ENCODE peak calls at places on chromosomes 5 and 9, in seven cellular contexts. One of them, this sample, is unnamed.

GRCh38 chr5:43041669-43042175 is 1.6 kb upstream of the ANXA2R start:
- DNase-seq in ascending aorta: peak
- DNase-seq in vagina: no peak
- DNase-seq in fibroblast of lung: peak
- DNase-seq in neural progenitor cell: no peak
- DNase-seq in IMR-90: peak
- DNase-seq in tibial nerve: no peak
- DNase-seq in this sample: peak

GRCh38 chr9:128703616-128704355 is 1.5 kb downstream of the PKN3 start:
- DNase-seq in fibroblast of lung: no peak
- DNase-seq in vagina: no peak
- DNase-seq in ascending aorta: no peak
- DNase-seq in neural progenitor cell: no peak
- DNase-seq in IMR-90: no peak
- DNase-seq in tibial nerve: no peak
- DNase-seq in this sample: no peak

GRCh38 chr9:100489836-100490235 is 16.9 kb downstream of the TMEFF1 start:
- DNase-seq in tibial nerve: no peak
- DNase-seq in ascending aorta: no peak
- DNase-seq in IMR-90: no peak
- DNase-seq in neural progenitor cell: no peak
- DNase-seq in fibroblast of lung: no peak
- DNase-seq in vagina: no peak
- DNase-seq in this sample: no peak

GRCh38 chr9:117044241-117044640 is 357.1 kb downstream of the TRIM32 start:
- DNase-seq in ascending aorta: no peak
- DNase-seq in vagina: no peak
- DNase-seq in fibroblast of lung: no peak
- DNase-seq in IMR-90: no peak
- DNase-seq in neural progenitor cell: peak
- DNase-seq in tibial nerve: no peak
- DNase-seq in this sample: no peak

GRCh38 chr5:108521841-108522506 is 140.1 kb upstream of the FBXL17 start:
- DNase-seq in neural progenitor cell: peak
- DNase-seq in ascending aorta: no peak
- DNase-seq in fibroblast of lung: peak
- DNase-seq in vagina: no peak
- DNase-seq in IMR-90: peak
- DNase-seq in tibial nerve: peak
- DNase-seq in this sample: peak

GRCh38 chr5:111559680-111560079 is 47.3 kb upstream of the STARD4 start:
- DNase-seq in vagina: no peak
- DNase-seq in IMR-90: no peak
- DNase-seq in ascending aorta: no peak
- DNase-seq in neural progenitor cell: no peak
- DNase-seq in tibial nerve: no peak
- DNase-seq in fibroblast of lung: no peak
- DNase-seq in this sample: no peak

GRCh38 chr9:84781431-84781830 is 111.9 kb downstream of the NTRK2 start:
- DNase-seq in IMR-90: no peak
- DNase-seq in vagina: no peak
- DNase-seq in tibial nerve: peak
- DNase-seq in ascending aorta: no peak
- DNase-seq in fibroblast of lung: peak
- DNase-seq in neural progenitor cell: peak
- DNase-seq in this sample: no peak

GRCh38 chr5:97629281-97629680 is 446.2 kb upstream of the RIOK2 start:
- DNase-seq in tibial nerve: peak
- DNase-seq in neural progenitor cell: no peak
- DNase-seq in IMR-90: peak
- DNase-seq in ascending aorta: peak
- DNase-seq in vagina: no peak
- DNase-seq in fibroblast of lung: peak
- DNase-seq in this sample: no peak

GRCh38 chr9:134623408-134624066 is 18.1 kb upstream of the COL5A1 start:
- DNase-seq in vagina: no peak
- DNase-seq in ascending aorta: peak
- DNase-seq in fibroblast of lung: peak
- DNase-seq in neural progenitor cell: no peak
- DNase-seq in IMR-90: no peak
- DNase-seq in tibial nerve: no peak
- DNase-seq in this sample: no peak

GRCh38 chr5:14185336-14186131 is 42.4 kb downstream of the TRIO start:
- DNase-seq in ascending aorta: no peak
- DNase-seq in vagina: no peak
- DNase-seq in neural progenitor cell: no peak
- DNase-seq in tibial nerve: no peak
- DNase-seq in IMR-90: peak
- DNase-seq in fibroblast of lung: peak
- DNase-seq in this sample: peak

GRCh38 chr5:3194141-3194540 is 401.5 kb upstream of the IRX1 start:
- DNase-seq in vagina: no peak
- DNase-seq in IMR-90: no peak
- DNase-seq in neural progenitor cell: no peak
- DNase-seq in tibial nerve: no peak
- DNase-seq in fibroblast of lung: no peak
- DNase-seq in ascending aorta: no peak
- DNase-seq in this sample: no peak

GRCh38 chr9:120950421-120951388 is 24.1 kb upstream of the TRAF1 start:
- DNase-seq in IMR-90: no peak
- DNase-seq in vagina: no peak
- DNase-seq in tibial nerve: no peak
- DNase-seq in ascending aorta: peak
- DNase-seq in neural progenitor cell: no peak
- DNase-seq in fibroblast of lung: no peak
- DNase-seq in this sample: no peak

GRCh38 chr9:69675563-69675962 is 3.4 kb upstream of the APBA1 start:
- DNase-seq in neural progenitor cell: no peak
- DNase-seq in fibroblast of lung: no peak
- DNase-seq in ascending aorta: no peak
- DNase-seq in vagina: no peak
- DNase-seq in IMR-90: no peak
- DNase-seq in tibial nerve: no peak
- DNase-seq in this sample: no peak

GRCh38 chr5:172685036-172685435 is 44.0 kb downstream of the NEURL1B start:
- DNase-seq in IMR-90: no peak
- DNase-seq in neural progenitor cell: no peak
- DNase-seq in vagina: no peak
- DNase-seq in ascending aorta: no peak
- DNase-seq in tibial nerve: no peak
- DNase-seq in fibroblast of lung: no peak
- DNase-seq in this sample: no peak

GRCh38 chr9:116369706-116370105 is 216.1 kb downstream of the PAPPA start:
- DNase-seq in tibial nerve: no peak
- DNase-seq in vagina: no peak
- DNase-seq in fibroblast of lung: no peak
- DNase-seq in ascending aorta: no peak
- DNase-seq in neural progenitor cell: no peak
- DNase-seq in IMR-90: no peak
- DNase-seq in this sample: no peak

GRCh38 chr9:134219721-134220060 is 55.3 kb upstream of the RNU6ATAC start:
- DNase-seq in neural progenitor cell: no peak
- DNase-seq in tibial nerve: no peak
- DNase-seq in ascending aorta: peak
- DNase-seq in IMR-90: no peak
- DNase-seq in fibroblast of lung: no peak
- DNase-seq in vagina: no peak
- DNase-seq in this sample: no peak

GRCh38 chr9:14148501-14149103 is 165.3 kb downstream of the NFIB start:
- DNase-seq in tibial nerve: no peak
- DNase-seq in fibroblast of lung: no peak
- DNase-seq in ascending aorta: no peak
- DNase-seq in IMR-90: no peak
- DNase-seq in neural progenitor cell: no peak
- DNase-seq in vagina: no peak
- DNase-seq in this sample: peak

GRCh38 chr5:45696206-45696836 is at the start of gene HCN1:
- DNase-seq in neural progenitor cell: peak
- DNase-seq in fibroblast of lung: peak
- DNase-seq in tibial nerve: peak
- DNase-seq in ascending aorta: peak
- DNase-seq in vagina: no peak
- DNase-seq in IMR-90: peak
- DNase-seq in this sample: peak

GRCh38 chr5:135313405-135313804 is 85.6 kb downstream of the MACROH2A1 start:
- DNase-seq in neural progenitor cell: no peak
- DNase-seq in ascending aorta: peak
- DNase-seq in fibroblast of lung: no peak
- DNase-seq in IMR-90: no peak
- DNase-seq in tibial nerve: no peak
- DNase-seq in vagina: no peak
- DNase-seq in this sample: no peak

GRCh38 chr9:91033270-91033669 is 231.7 kb downstream of the SYK start:
- DNase-seq in fibroblast of lung: no peak
- DNase-seq in neural progenitor cell: no peak
- DNase-seq in ascending aorta: no peak
- DNase-seq in vagina: no peak
- DNase-seq in IMR-90: no peak
- DNase-seq in tibial nerve: no peak
- DNase-seq in this sample: no peak

GRCh38 chr9:127129073-127129717 is 6.8 kb upstream of the ANGPTL2 start:
- DNase-seq in neural progenitor cell: no peak
- DNase-seq in tibial nerve: no peak
- DNase-seq in vagina: no peak
- DNase-seq in ascending aorta: no peak
- DNase-seq in fibroblast of lung: no peak
- DNase-seq in IMR-90: no peak
- DNase-seq in this sample: no peak
- H3K27ac ChIP-seq in neural progenitor cell: no peak
- H3K27ac ChIP-seq in tibial nerve: no peak
- H3K27ac ChIP-seq in vagina: peak
- H3K27ac ChIP-seq in ascending aorta: peak
- H3K27ac ChIP-seq in fibroblast of lung: peak
- H3K27ac ChIP-seq in IMR-90: no peak
- H3K27ac ChIP-seq in this sample: no peak

DNA sequence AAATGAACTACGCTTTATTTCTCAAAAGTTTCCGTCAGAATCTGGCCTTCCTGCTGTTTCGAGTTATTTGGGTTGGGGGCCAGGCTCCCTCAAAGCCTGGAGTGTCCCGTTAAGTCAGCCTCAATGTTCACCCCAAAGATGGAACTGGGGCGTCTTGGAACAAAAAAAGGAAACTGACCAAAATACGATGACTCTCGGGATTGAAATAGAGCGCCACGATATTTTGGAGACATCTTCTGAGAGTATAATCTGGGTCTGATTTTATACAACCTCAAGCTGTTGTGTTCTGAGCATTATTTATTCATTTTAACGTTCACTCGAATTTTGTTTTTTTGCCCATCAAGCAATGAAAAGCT is 28.1 kb downstream of the TLX3 start:
- DNase-seq in tibial nerve: no peak
- DNase-seq in fibroblast of lung: no peak
- DNase-seq in neural progenitor cell: no peak
- DNase-seq in ascending aorta: no peak
- DNase-seq in vagina: no peak
- DNase-seq in IMR-90: no peak
- DNase-seq in this sample: no peak
- TF ChIP-seq CTCF in tibial nerve: no peak
- TF ChIP-seq CTCF in fibroblast of lung: no peak
- TF ChIP-seq CTCF in neural progenitor cell: no peak
- TF ChIP-seq CTCF in ascending aorta: no peak
- TF ChIP-seq CTCF in vagina: no peak
- TF ChIP-seq CTCF in IMR-90: no peak
- TF ChIP-seq CTCF in this sample: no peak

DNA sequence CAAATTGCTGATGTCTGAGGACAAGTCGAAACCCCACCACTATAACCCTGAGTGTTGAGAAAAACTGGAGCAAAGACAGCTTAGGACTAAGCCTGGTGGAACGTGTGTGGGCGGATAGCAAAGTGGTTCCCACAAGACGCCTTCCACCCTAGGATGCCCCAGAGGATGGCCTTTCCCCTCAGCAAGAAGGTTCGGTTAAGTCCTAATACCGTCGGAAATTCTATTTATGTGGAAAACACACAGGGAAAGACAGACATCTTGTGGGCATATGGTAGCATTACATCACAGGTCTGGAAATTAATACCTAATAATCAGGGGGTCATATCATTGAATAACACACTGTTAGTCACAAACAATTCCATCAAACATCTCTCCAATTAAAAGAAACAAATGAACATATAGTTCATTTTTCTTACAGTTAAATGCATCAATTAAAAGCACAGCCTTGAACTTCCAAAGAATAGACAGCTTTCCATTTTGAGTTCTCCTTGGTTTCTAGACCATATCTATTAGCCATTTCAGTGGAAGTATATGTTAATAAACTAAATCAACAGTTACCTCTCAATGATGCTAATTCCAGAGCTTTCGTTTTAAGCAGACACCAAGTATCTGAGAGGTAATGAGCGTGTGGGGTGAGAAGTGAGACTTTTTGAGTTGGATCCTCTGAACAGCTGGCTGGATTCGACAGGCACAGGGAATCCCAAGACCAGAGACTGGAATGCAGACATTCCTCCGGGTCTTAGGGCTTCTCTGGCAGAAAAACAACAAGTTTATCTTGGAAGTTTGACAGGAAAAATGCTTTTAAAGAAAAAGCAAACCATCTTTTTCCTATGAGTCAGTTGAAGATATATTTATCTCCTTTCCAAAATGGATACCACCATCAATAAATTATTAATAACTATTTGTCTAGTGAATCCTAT is 2.9 kb upstream of the ICE1 start:
- DNase-seq in fibroblast of lung: peak
- DNase-seq in neural progenitor cell: peak
- DNase-seq in vagina: no peak
- DNase-seq in IMR-90: peak
- DNase-seq in tibial nerve: no peak
- DNase-seq in ascending aorta: no peak
- DNase-seq in this sample: peak
- H3K27ac ChIP-seq in fibroblast of lung: no peak
- H3K27ac ChIP-seq in neural progenitor cell: no peak
- H3K27ac ChIP-seq in vagina: no peak
- H3K27ac ChIP-seq in IMR-90: no peak
- H3K27ac ChIP-seq in tibial nerve: no peak
- H3K27ac ChIP-seq in ascending aorta: no peak
- H3K27ac ChIP-seq in this sample: no peak

GRCh38 chr5:18778226-18778625 is 1144.0 kb downstream of the TAF11L14 start:
- DNase-seq in ascending aorta: no peak
- DNase-seq in vagina: no peak
- DNase-seq in neural progenitor cell: no peak
- DNase-seq in IMR-90: no peak
- DNase-seq in fibroblast of lung: no peak
- DNase-seq in tibial nerve: no peak
- DNase-seq in this sample: no peak

GRCh38 chr5:18771097-18771610 is 1136.9 kb downstream of the TAF11L14 start:
- DNase-seq in neural progenitor cell: no peak
- DNase-seq in ascending aorta: no peak
- DNase-seq in fibroblast of lung: no peak
- DNase-seq in IMR-90: no peak
- DNase-seq in tibial nerve: no peak
- DNase-seq in vagina: no peak
- DNase-seq in this sample: peak

DNA sequence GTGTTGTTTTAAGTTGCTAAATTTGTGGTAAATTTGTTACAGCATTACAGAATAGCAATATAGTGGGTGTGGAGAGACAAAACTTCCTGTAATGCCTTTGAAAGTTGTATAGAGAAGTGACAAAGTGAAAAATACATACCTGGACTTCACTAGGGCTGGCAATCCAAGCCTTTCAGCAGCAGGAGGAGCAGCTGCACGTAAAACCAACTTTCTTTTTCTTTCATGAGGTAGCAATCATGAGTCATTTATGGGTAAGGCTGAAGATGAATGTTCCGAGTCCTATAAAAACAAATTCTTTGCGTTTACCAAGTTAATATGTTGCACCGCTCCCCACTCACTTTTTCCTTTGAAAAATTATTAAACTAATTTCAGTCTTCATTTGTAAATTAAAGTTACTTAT is 1138.2 kb downstream of the TAF11L14 start:
- DNase-seq in ascending aorta: no peak
- DNase-seq in fibroblast of lung: peak
- DNase-seq in tibial nerve: no peak
- DNase-seq in vagina: no peak
- DNase-seq in IMR-90: no peak
- DNase-seq in neural progenitor cell: peak
- DNase-seq in this sample: peak
- TF ChIP-seq CTCF in ascending aorta: no peak
- TF ChIP-seq CTCF in fibroblast of lung: no peak
- TF ChIP-seq CTCF in tibial nerve: no peak
- TF ChIP-seq CTCF in vagina: no peak
- TF ChIP-seq CTCF in IMR-90: no peak
- TF ChIP-seq CTCF in neural progenitor cell: peak
- TF ChIP-seq CTCF in this sample: peak

This sample was measured in foreskin keratinocyte.